ENCODE peak calls at places on chromosomes 6 and 20, in four cellular contexts. I is CD8-positive, alpha-beta T cell; R is astrocyte; B is BJ. D is an unnamed sample. For H3K27me3, the result is how much of the 10 kb centered on the place peaks cover.

GRCh38 chr6:104789770-104790190 is 69.9 kb downstream of the HACE1 start:
- DNase-seq in I (no peak), R (peak), B (no peak), D (no peak)

GRCh38 chr20:24146231-24146634 is 157.7 kb upstream of the GGTLC1 start:
- DNase-seq in I (no peak), R (no peak), B (no peak), D (no peak)

GRCh38 chr6:17719323-17720041 is 12.8 kb upstream of the NUP153 start:
- DNase-seq in I (no peak), R (no peak), B (no peak), D (no peak)

GRCh38 chr6:109526905-109527628 is 44.0 kb upstream of the ZBTB24 start:
- DNase-seq in I (peak), R (peak), B (no peak), D (no peak)

GRCh38 chr20:49775229-49775693 is 37.4 kb upstream of the SLC9A8 start:
- DNase-seq in I (no peak), R (peak), B (peak), D (peak)

GRCh38 chr20:1489764-1490436 is 1.3 kb downstream of the SIRPB2 start:
- DNase-seq in I (no peak), R (no peak), B (no peak), D (no peak)

GRCh38 chr6:42404494-42404893 is 47.2 kb downstream of the TRERF1 start:
- DNase-seq in I (peak), R (peak), B (peak), D (no peak)

GRCh38 chr6:24274441-24275083 is 83.3 kb downstream of the DCDC2 start:
- DNase-seq in I (no peak), R (peak), B (no peak), D (no peak)

GRCh38 chr6:113120214-113120576 is 737.0 kb upstream of the MARCKS start:
- DNase-seq in I (no peak), R (peak), B (peak), D (no peak)

GRCh38 chr6:21188505-21189223 is 404.9 kb upstream of the SOX4 start:
- DNase-seq in I (no peak), R (no peak), B (no peak), D (no peak)

GRCh38 chr6:132084811-132085509 is 133.8 kb upstream of the CCN2 start:
- DNase-seq in I (no peak), R (peak), B (peak), D (no peak)

GRCh38 chr6:154247119-154247814 is 109.3 kb downstream of the IPCEF1 start:
- DNase-seq in I (no peak), R (no peak), B (no peak), D (no peak)

GRCh38 chr6:15621203-15622044 is 41.4 kb downstream of the DTNBP1 start:
- DNase-seq in I (no peak), R (no peak), B (no peak), D (peak)

GRCh38 chr20:26167499-26167898 is 470.8 kb upstream of the ZNF337 start:
- DNase-seq in I (no peak), R (peak), B (peak), D (no peak)

GRCh38 chr6:36594816-36595167 is 630 bp downstream of the SRSF3 start:
- DNase-seq in I (no peak), R (no peak), B (no peak), D (no peak)

GRCh38 chr20:6704132-6704861 is 63.2 kb upstream of the BMP2 start:
- DNase-seq in I (no peak), R (peak), B (peak), D (no peak)

GRCh38 chr6:4134841-4135664 is at the start of gene ECI2:
- DNase-seq in I (no peak), R (peak), B (no peak), D (peak)

GRCh38 chr6:2935566-2936291 is 32.6 kb upstream of the SERPINB9 start:
- DNase-seq in I (peak), R (no peak), B (no peak), D (no peak)

GRCh38 chr6:121627761-121628160 is 192.3 kb downstream of the GJA1 start:
- DNase-seq in I (no peak), R (no peak), B (no peak), D (no peak)

GRCh38 chr6:159807150-159807859 is 7.2 kb downstream of the PNLDC1 start:
- DNase-seq in I (no peak), R (peak), B (no peak), D (no peak)

GRCh38 chr6:109389650-109390274 is 7.5 kb upstream of the CD164 start:
- DNase-seq in I (no peak), R (peak), B (no peak), D (no peak)

GRCh38 chr6:122832515-122833228 is 43.6 kb downstream of the SMPDL3A start:
- DNase-seq in I (no peak), R (no peak), B (no peak), D (no peak)

GRCh38 chr20:14384820-14385740 is 47.7 kb upstream of the FLRT3 start:
- DNase-seq in I (no peak), R (no peak), B (no peak), D (no peak)

GRCh38 chr6:43013020-43013842 is 515 bp downstream of the MEA1 start:
- DNase-seq in I (no peak), R (no peak), B (no peak), D (no peak)

GRCh38 chr6:16275230-16275574 is 36.8 kb downstream of the GMPR start:
- DNase-seq in I (no peak), R (no peak), B (no peak), D (no peak)

GRCh38 chr6:160239929-160240690 is 18.5 kb downstream of the SLC22A2 start:
- DNase-seq in I (no peak), R (peak), B (no peak), D (no peak)

GRCh38 chr20:52047811-52048302 is 143.7 kb downstream of the ZFP64 start:
- DNase-seq in I (no peak), R (peak), B (no peak), D (no peak)

GRCh38 chr6:71406871-71407860 is 118.6 kb downstream of the OGFRL1 start:
- DNase-seq in I (no peak), R (no peak), B (no peak), D (no peak)

GRCh38 chr6:87756858-87757257 is 54.8 kb upstream of the AKIRIN2 start:
- DNase-seq in I (no peak), R (peak), B (peak), D (no peak)

GRCh38 chr20:62701161-62702007 is 7.3 kb upstream of the NTSR1 start:
- DNase-seq in I (no peak), R (no peak), B (no peak), D (no peak)

GRCh38 chr6:138182939-138183791 is 21.4 kb downstream of the ARFGEF3 start:
- DNase-seq in I (no peak), R (no peak), B (no peak), D (no peak)

GRCh38 chr6:107064579-107065065 is 36.6 kb downstream of the MTRES1 start:
- DNase-seq in I (no peak), R (peak), B (no peak), D (no peak)

GRCh38 chr6:165845488-165845887 is 182.4 kb upstream of the PDE10A start:
- DNase-seq in I (no peak), R (no peak), B (no peak), D (no peak)

GRCh38 chr20:57831326-57831991 is 121.6 kb upstream of the PMEPA1 start:
- DNase-seq in I (no peak), R (no peak), B (no peak), D (no peak)

GRCh38 chr20:42775037-42775436 is 414.7 kb downstream of the PTPRT start:
- DNase-seq in I (no peak), R (no peak), B (no peak), D (no peak)

GRCh38 chr6:164166515-164166914 is 752.0 kb downstream of the QKI start:
- DNase-seq in I (no peak), R (no peak), B (no peak), D (no peak)

DNA sequence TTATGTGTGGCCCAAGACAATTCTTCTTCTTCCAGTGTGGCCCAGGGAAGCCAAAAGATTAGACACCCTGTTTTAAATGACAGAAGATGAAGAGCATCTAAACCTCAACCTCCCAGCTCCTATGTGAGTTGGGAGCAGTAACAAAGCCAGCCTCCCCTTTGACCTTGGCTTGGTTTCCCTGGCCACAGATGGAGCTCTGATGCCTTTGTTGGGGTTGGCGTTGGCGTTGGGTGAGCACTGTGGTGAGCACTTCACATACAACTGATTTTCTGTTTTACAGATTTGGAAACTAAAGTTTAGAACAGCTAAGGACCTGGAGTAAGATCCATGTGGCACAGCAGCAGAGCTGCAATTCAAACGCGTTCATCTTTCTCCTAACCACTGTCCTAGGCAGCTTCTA is 22.1 kb downstream of the DAAM2 start:
- DNase-seq in I (no peak), R (peak), B (no peak), D (no peak)
- H3K4me3 ChIP-seq in I (no peak), R (no peak), B (no peak), D (no peak)

GRCh38 chr20:45467861-45468260 is 1.7 kb upstream of the WFDC2 start:
- DNase-seq in I (no peak), R (no peak), B (no peak), D (no peak)
- H3K27me3 ChIP-seq in I (under half), R (half or more), B (under half), D (under half)

GRCh38 chr6:32087574-32088486 is 21.3 kb downstream of the TNXB start:
- DNase-seq in I (peak), R (no peak), B (no peak), D (peak)
- H3K4me3 ChIP-seq in I (no peak), R (no peak), B (no peak), D (no peak)

GRCh38 chr6:85798934-85799490 is 156.3 kb upstream of the SYNCRIP start:
- DNase-seq in I (no peak), R (no peak), B (no peak), D (no peak)

GRCh38 chr6:85802162-85802561 is 159.5 kb upstream of the SYNCRIP start:
- DNase-seq in I (no peak), R (no peak), B (no peak), D (no peak)

GRCh38 chr6:85797993-85798392 is 155.3 kb upstream of the SYNCRIP start:
- DNase-seq in I (no peak), R (no peak), B (no peak), D (no peak)

GRCh38 chr6:85803721-85804120 is 161.0 kb upstream of the SYNCRIP start:
- DNase-seq in I (no peak), R (no peak), B (no peak), D (no peak)
- H3K27me3 ChIP-seq in I (under half), R (under half), B (under half), D (under half)

GRCh38 chr20:272718-273117 is 15.2 kb downstream of the DEFB132 start:
- DNase-seq in I (no peak), R (no peak), B (no peak), D (no peak)
- H3K4me3 ChIP-seq in I (no peak), R (no peak), B (no peak), D (no peak)

GRCh38 chr20:59268827-59269226 is 31.6 kb upstream of the EDN3 start:
- DNase-seq in I (no peak), R (no peak), B (no peak), D (no peak)
- H3K27me3 ChIP-seq in I (under half), R (under half), B (under half), D (under half)

GRCh38 chr6:152750694-152751093 is at the start of gene VIP:
- DNase-seq in I (no peak), R (peak), B (no peak), D (no peak)
- H3K4me3 ChIP-seq in I (no peak), R (no peak), B (no peak), D (no peak)

GRCh38 chr6:98824907-98825601 is 9.3 kb upstream of the POU3F2 start:
- DNase-seq in I (no peak), R (no peak), B (no peak), D (no peak)

GRCh38 chr6:98827295-98828159 is 6.8 kb upstream of the POU3F2 start:
- DNase-seq in I (no peak), R (no peak), B (no peak), D (no peak)

GRCh38 chr6:98824163-98824906 is 10.0 kb upstream of the POU3F2 start:
- DNase-seq in I (no peak), R (peak), B (no peak), D (peak)

GRCh38 chr6:98823845-98824162 is 10.6 kb upstream of the POU3F2 start:
- DNase-seq in I (no peak), R (no peak), B (no peak), D (no peak)

DNA sequence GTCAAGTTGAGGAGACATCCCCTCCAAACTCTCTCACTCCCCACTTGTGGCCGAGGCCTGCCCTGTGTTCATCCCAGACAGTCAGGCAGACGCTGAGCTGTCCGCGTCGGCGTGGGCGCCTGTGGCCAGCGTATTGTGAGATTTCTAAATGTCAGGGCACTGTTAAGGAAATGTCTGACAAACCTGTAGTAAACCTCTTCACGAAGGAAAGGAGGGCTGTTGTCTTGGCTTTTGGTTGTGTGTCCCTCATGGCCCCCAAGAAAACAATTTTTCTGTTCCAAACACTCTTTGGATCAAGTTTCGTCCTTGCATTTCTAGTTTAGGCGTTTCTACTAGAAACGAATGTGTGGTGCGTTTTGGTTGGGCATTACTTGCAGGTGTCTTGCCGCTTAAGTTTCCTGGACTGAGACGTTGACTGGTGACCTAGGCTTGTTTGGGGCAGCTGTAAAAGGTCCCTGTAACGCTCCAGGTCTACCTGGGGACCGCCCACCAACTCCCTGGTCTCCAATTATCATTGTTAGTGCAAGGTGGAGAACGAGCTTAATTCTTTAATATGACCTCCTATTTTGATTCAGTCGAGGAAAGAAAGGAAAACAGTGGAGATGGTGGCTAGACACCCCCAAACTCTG is 8.7 kb upstream of the POU3F2 start:
- DNase-seq in I (no peak), R (no peak), B (no peak), D (no peak)
- H3K27me3 ChIP-seq in I (half or more), R (half or more), B (under half), D (half or more)